ENCODE peak calls at places on chromosomes 6 and 20, in four cellular contexts. T, H, B and U are unnamed samples.

GRCh38 chr6:95519228-95520037 is 57.9 kb upstream of the MANEA start:
- DNase-seq in T (no peak), B (no peak), H (no peak), U (no peak)

GRCh38 chr20:46122071-46122470 is 4.0 kb downstream of the CD40 start:
- DNase-seq in H (no peak), T (peak; percentile 10), B (no peak), U (no peak)

GRCh38 chr6:73585566-73586415 is 65.0 kb upstream of the EEF1A1 start:
- DNase-seq in T (peak; percentile 44), H (no peak), B (peak; percentile 84), U (no peak)

GRCh38 chr20:17835941-17836861 is 132.4 kb downstream of the SNX5 start:
- DNase-seq in B (no peak), T (no peak), H (no peak), U (no peak)

GRCh38 chr6:111480988-111481830 is 1.8 kb downstream of the REV3L start:
- DNase-seq in B (no peak), H (no peak), T (no peak), U (no peak)

GRCh38 chr6:36349240-36349639 is 12.6 kb upstream of the BNIP5 start:
- DNase-seq in B (no peak), H (no peak), T (no peak), U (no peak)

GRCh38 chr20:43938932-43939761 is 24.5 kb downstream of the TOX2 start:
- DNase-seq in T (no peak), B (no peak), H (no peak), U (no peak)

GRCh38 chr20:22389836-22390542 is 194.4 kb downstream of the FOXA2 start:
- DNase-seq in T (peak; percentile 61), B (no peak), H (peak; percentile 48), U (no peak)

GRCh38 chr6:135801755-135802154 is 49.7 kb upstream of the PDE7B start:
- DNase-seq in T (no peak), H (no peak), B (no peak), U (no peak)

GRCh38 chr6:141203902-141204575 is 928.7 kb upstream of the GJE1 start:
- DNase-seq in T (no peak), B (peak; percentile 34), H (no peak), U (no peak)

GRCh38 chr6:53547815-53548496 is 3.1 kb upstream of the GCLC start:
- DNase-seq in T (peak; percentile 98), H (peak; percentile 97), B (peak; percentile 96), U (peak; percentile 93)

GRCh38 chr6:23505021-23505420 is 621.0 kb upstream of the NRSN1 start:
- DNase-seq in H (no peak), T (no peak), B (no peak), U (no peak)

GRCh38 chr6:1596088-1596852 is 13.4 kb upstream of the FOXC1 start:
- DNase-seq in T (peak; percentile 69), H (peak; percentile 72), B (peak; percentile 67), U (peak; percentile 80)

GRCh38 chr6:72553531-72554202 is 68.2 kb upstream of the KCNQ5 start:
- DNase-seq in B (no peak), T (no peak), H (no peak), U (no peak)

GRCh38 chr20:17210983-17211382 is 15.9 kb upstream of the PCSK2 start:
- DNase-seq in H (no peak), B (no peak), T (no peak), U (no peak)

GRCh38 chr6:119308048-119308570 is 41.5 kb downstream of the MAN1A1 start:
- DNase-seq in H (no peak), B (no peak), T (no peak), U (no peak)

GRCh38 chr20:44730441-44730840 is 15.2 kb upstream of the KCNK15 start:
- DNase-seq in H (no peak), T (no peak), B (no peak), U (no peak)

GRCh38 chr6:144898052-144898689 is 613.0 kb downstream of the UTRN start:
- DNase-seq in B (no peak), T (no peak), H (no peak), U (no peak)

GRCh38 chr6:132993738-132994137 is 179.4 kb downstream of the RPS12 start:
- DNase-seq in B (no peak), H (no peak), T (no peak), U (no peak)

GRCh38 chr6:40376113-40376650 is 211.0 kb downstream of the LRFN2 start:
- DNase-seq in B (no peak), T (no peak), H (no peak), U (no peak)

GRCh38 chr20:58144071-58144470 is 84.4 kb downstream of the ANKRD60 start:
- DNase-seq in B (no peak), T (no peak), H (no peak), U (no peak)

GRCh38 chr6:1079525-1079924 is 232.4 kb upstream of the FOXQ1 start:
- DNase-seq in H (no peak), T (peak; percentile 70), B (no peak), U (no peak)

GRCh38 chr6:100678027-100678426 is 203.1 kb downstream of the ASCC3 start:
- DNase-seq in H (no peak), T (no peak), B (no peak), U (no peak)

GRCh38 chr6:2751871-2752270 is 1.1 kb upstream of the MYLK4 start:
- DNase-seq in H (no peak), B (no peak), T (no peak), U (no peak)

GRCh38 chr6:71599366-71599765 is 287.0 kb upstream of the RIMS1 start:
- DNase-seq in H (no peak), B (no peak), T (no peak), U (no peak)

GRCh38 chr6:73323323-73323722 is 30.8 kb downstream of the DPPA5 start:
- DNase-seq in T (no peak), B (no peak), H (no peak), U (no peak)

GRCh38 chr6:153564803-153565202 is 433.7 kb upstream of the RGS17 start:
- DNase-seq in B (no peak), H (no peak), T (no peak), U (no peak)

GRCh38 chr6:22251331-22251730 is 45.5 kb downstream of the PRL start:
- DNase-seq in B (no peak), H (no peak), T (no peak), U (no peak)

GRCh38 chr20:33894798-33895197 is 83.7 kb downstream of the CHMP4B start:
- DNase-seq in T (no peak), H (no peak), B (no peak), U (no peak)

GRCh38 chr20:33896509-33896908 is 85.4 kb downstream of the CHMP4B start:
- DNase-seq in H (no peak), B (no peak), T (no peak), U (no peak)

GRCh38 chr20:33900515-33901131 is 89.5 kb downstream of the CHMP4B start:
- DNase-seq in T (no peak), B (no peak), H (no peak), U (no peak)

GRCh38 chr20:33899106-33899505 is 88.0 kb downstream of the CHMP4B start:
- DNase-seq in H (no peak), B (no peak), T (no peak), U (no peak)

DNA sequence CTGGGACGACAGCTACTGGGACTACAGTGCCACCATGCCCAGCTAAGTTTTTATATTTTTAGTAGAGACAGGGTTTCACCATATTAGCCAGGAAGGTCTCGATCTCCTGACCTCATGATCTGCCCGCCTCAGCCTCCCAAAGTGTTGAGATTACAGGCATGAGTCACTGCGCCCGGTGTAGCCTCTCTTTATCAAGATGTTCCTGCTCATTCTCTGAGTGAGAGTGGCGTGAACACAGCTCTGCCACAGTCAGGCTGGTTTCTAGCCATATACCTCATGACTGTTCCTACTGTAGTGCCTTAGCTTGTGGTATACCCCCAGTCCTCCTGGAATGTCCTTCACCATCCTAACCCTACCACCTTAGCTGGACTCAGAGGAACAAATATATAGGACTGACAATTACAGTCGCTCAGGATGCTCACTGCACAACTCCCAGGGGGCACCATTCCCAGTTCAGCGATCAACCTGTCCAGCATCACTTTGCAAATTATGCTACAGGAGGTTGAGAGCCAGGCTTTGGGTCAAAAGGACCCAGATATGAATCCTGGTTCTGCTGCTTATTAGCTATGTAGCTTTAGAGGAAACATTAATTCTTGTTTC is 86.3 kb downstream of the CHMP4B start:
- DNase-seq in T (no peak), B (no peak), H (no peak), U (no peak)
- TF ChIP-seq CTCF in T (no peak), B (no peak), H (no peak), U (no peak)

GRCh38 chr20:24955045-24955444 is 6.0 kb downstream of the CST7 start:
- DNase-seq in T (peak; percentile 20), B (peak; percentile 86), H (no peak), U (no peak)
- TF ChIP-seq CTCF in T (no peak), B (no peak), H (no peak), U (no peak)

GRCh38 chr6:142757827-142758226 is 187.1 kb downstream of the HIVEP2 start:
- DNase-seq in H (no peak), T (no peak), B (no peak), U (no peak)

GRCh38 chr6:142753196-142753595 is 191.8 kb downstream of the HIVEP2 start:
- DNase-seq in T (no peak), H (no peak), B (no peak), U (no peak)

GRCh38 chr6:142758257-142759025 is 186.5 kb downstream of the HIVEP2 start:
- DNase-seq in T (no peak), B (no peak), H (no peak), U (no peak)

GRCh38 chr6:142752348-142752747 is 192.6 kb downstream of the HIVEP2 start:
- DNase-seq in H (no peak), B (no peak), T (no peak), U (no peak)

GRCh38 chr6:142756215-142756630 is 188.8 kb downstream of the HIVEP2 start:
- DNase-seq in T (no peak), H (no peak), B (no peak), U (no peak)
- TF ChIP-seq CTCF in T (no peak), H (no peak), B (no peak), U (no peak)

DNA sequence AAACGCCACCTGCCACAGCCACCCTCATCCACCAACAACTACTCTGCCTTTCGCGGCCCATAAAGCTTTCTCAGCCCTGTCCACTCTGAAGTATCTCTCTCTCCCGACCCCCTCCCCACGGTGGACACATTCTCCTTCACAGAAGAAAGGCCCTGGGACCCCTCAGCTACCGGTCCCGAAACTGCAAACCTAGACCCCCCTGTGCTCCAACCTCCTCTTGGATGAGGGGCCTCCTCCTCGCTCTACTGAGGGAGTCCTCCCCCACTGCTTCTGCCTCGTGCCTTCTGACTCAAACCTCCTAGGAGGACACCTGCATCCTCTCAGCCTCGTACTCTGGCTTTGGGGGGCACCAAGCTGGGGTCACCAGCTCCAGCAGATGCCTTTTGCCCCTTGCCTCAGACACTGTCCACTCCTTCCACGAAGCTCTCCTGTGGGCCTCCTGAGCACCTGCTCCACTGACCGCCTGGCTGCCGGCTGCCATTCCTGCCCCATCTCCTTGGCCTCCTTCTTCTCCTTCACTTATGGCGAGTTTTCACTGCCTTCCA is 24.9 kb downstream of the RNASET2 start:
- DNase-seq in B (no peak), T (no peak), H (no peak), U (no peak)
- TF ChIP-seq CTCF in B (no peak), T (no peak), H (no peak), U (no peak)

GRCh38 chr20:30376767-30377658 is 880.5 kb upstream of the DEFB115 start:
- DNase-seq in T (peak; percentile 58), B (peak; percentile 93), H (peak; percentile 87), U (no peak)
- TF ChIP-seq CTCF in T (no peak), B (peak; percentile 60), H (peak; percentile 56), U (no peak)